ENCODE peak calls at places on chromosomes 6 and 20, in nine cellular contexts. E, A, Y, X, U, S, T, L and I are unnamed samples.
A peak's percentile ranks its signal among the peaks of the same experiment; 100 is the strongest.

GRCh38 chr20:62980380-62980960 is 26.3 kb downstream of the BHLHE23 start:
- DNase-seq in E (no peak), A (no peak), Y (no peak), X (no peak), U (peak; percentile 19), S (no peak), T (no peak), L (no peak), I (no peak)

GRCh38 chr20:24684954-24685691 is 215.7 kb downstream of the SYNDIG1 start:
- DNase-seq in E (no peak), A (no peak), Y (no peak), X (no peak), U (no peak), S (no peak), T (no peak), L (peak; percentile 10), I (no peak)

GRCh38 chr6:5759571-5759970 is 247.2 kb downstream of the NRN1 start:
- DNase-seq in E (no peak), A (no peak), Y (no peak), X (no peak), U (no peak), S (no peak), T (no peak), L (no peak), I (no peak)

GRCh38 chr20:46588532-46589509 is 38.4 kb upstream of the OCSTAMP start:
- DNase-seq in E (no peak), A (no peak), Y (no peak), X (no peak), U (no peak), S (no peak), T (no peak), L (no peak), I (no peak)

GRCh38 chr6:28633445-28634215 is 107.9 kb downstream of the GPX5 start:
- DNase-seq in E (no peak), A (no peak), Y (no peak), X (no peak), U (no peak), S (no peak), T (no peak), L (no peak), I (no peak)

GRCh38 chr6:56595490-56596122 is 47.1 kb downstream of the DST start:
- DNase-seq in E (peak; percentile 15), A (peak; percentile 34), Y (peak; percentile 8), X (peak; percentile 73), U (peak; percentile 68), S (no peak), T (peak; percentile 25), L (peak; percentile 37), I (peak; percentile 46)

GRCh38 chr6:104558746-104559145 is 301.0 kb downstream of the HACE1 start:
- DNase-seq in E (no peak), A (no peak), Y (no peak), X (no peak), U (no peak), S (no peak), T (no peak), L (no peak), I (no peak)

GRCh38 chr20:3812975-3813599 is 7.3 kb upstream of the AP5S1 start:
- DNase-seq in E (no peak), A (no peak), Y (no peak), X (no peak), U (no peak), S (no peak), T (no peak), L (no peak), I (no peak)

GRCh38 chr6:3850451-3851203 is 1.5 kb downstream of the FAM50B start:
- DNase-seq in E (no peak), A (no peak), Y (peak; percentile 7), X (no peak), U (no peak), S (no peak), T (no peak), L (no peak), I (no peak)

GRCh38 chr6:110329729-110330436 is 28.3 kb downstream of the METTL24 start:
- DNase-seq in E (no peak), A (no peak), Y (no peak), X (peak; percentile 41), U (no peak), S (no peak), T (no peak), L (no peak), I (no peak)

GRCh38 chr6:169115632-169116031 is 138.0 kb downstream of the THBS2 start:
- DNase-seq in E (no peak), A (no peak), Y (no peak), X (no peak), U (peak; percentile 46), S (no peak), T (no peak), L (no peak), I (no peak)

GRCh38 chr6:19157496-19157895 is 679.7 kb upstream of the ID4 start:
- DNase-seq in E (no peak), A (no peak), Y (no peak), X (no peak), U (no peak), S (no peak), T (no peak), L (no peak), I (no peak)

GRCh38 chr20:23937303-23938117 is 51.1 kb downstream of the GGTLC1 start:
- DNase-seq in E (peak; percentile 54), A (peak; percentile 54), Y (peak; percentile 32), X (peak; percentile 59), U (peak; percentile 71), S (peak; percentile 19), T (peak; percentile 54), L (peak; percentile 77), I (peak; percentile 34)

GRCh38 chr6:13678255-13678983 is 33.2 kb downstream of the RANBP9 start:
- DNase-seq in E (no peak), A (no peak), Y (no peak), X (no peak), U (no peak), S (no peak), T (no peak), L (no peak), I (no peak)

GRCh38 chr6:126176266-126176665 is 163.6 kb upstream of the CENPW start:
- DNase-seq in E (no peak), A (no peak), Y (no peak), X (no peak), U (peak; percentile 51), S (no peak), T (no peak), L (no peak), I (peak; percentile 35)

GRCh38 chr6:157715766-157716171 is 107.3 kb upstream of the SNX9 start:
- DNase-seq in E (no peak), A (no peak), Y (no peak), X (peak; percentile 49), U (peak; percentile 97), S (no peak), T (no peak), L (no peak), I (peak; percentile 64)

GRCh38 chr6:153208706-153209105 is 77.6 kb upstream of the RGS17 start:
- DNase-seq in E (no peak), A (no peak), Y (no peak), X (no peak), U (peak; percentile 5), S (no peak), T (no peak), L (no peak), I (no peak)

GRCh38 chr6:8180327-8181161 is 78.2 kb upstream of the EEF1E1 start:
- DNase-seq in E (no peak), A (no peak), Y (no peak), X (peak; percentile 92), U (peak; percentile 91), S (peak; percentile 59), T (no peak), L (no peak), I (peak; percentile 89)

GRCh38 chr6:114084327-114084890 is 113.5 kb upstream of the HDAC2 start:
- DNase-seq in E (no peak), A (no peak), Y (no peak), X (peak; percentile 83), U (peak; percentile 14), S (no peak), T (no peak), L (no peak), I (peak; percentile 78)

GRCh38 chr6:75935473-75935793 is 137.0 kb downstream of the IMPG1 start:
- DNase-seq in E (no peak), A (no peak), Y (no peak), X (no peak), U (no peak), S (no peak), T (no peak), L (no peak), I (no peak)

GRCh38 chr6:90412538-90413369 is 116.1 kb upstream of the BACH2 start:
- DNase-seq in E (no peak), A (no peak), Y (no peak), X (no peak), U (no peak), S (no peak), T (no peak), L (no peak), I (no peak)

GRCh38 chr6:143187173-143187908 is 126.7 kb downstream of the AIG1 start:
- DNase-seq in E (no peak), A (no peak), Y (no peak), X (peak; percentile 81), U (peak; percentile 76), S (peak; percentile 55), T (no peak), L (no peak), I (peak; percentile 89)

GRCh38 chr20:43949741-43950618 is 35.3 kb downstream of the TOX2 start:
- DNase-seq in E (peak; percentile 21), A (peak; percentile 52), Y (no peak), X (peak; percentile 44), U (no peak), S (no peak), T (no peak), L (no peak), I (no peak)

GRCh38 chr6:44353336-44353735 is 10.9 kb downstream of the SPATS1 start:
- DNase-seq in E (no peak), A (no peak), Y (no peak), X (no peak), U (no peak), S (no peak), T (no peak), L (no peak), I (no peak)

GRCh38 chr20:46618316-46619110 is 32.7 kb downstream of the SLC13A3 start:
- DNase-seq in E (no peak), A (no peak), Y (no peak), X (no peak), U (no peak), S (no peak), T (no peak), L (no peak), I (no peak)

GRCh38 chr6:158684745-158685355 is 35.0 kb downstream of the SYTL3 start:
- DNase-seq in E (no peak), A (no peak), Y (no peak), X (no peak), U (no peak), S (no peak), T (no peak), L (no peak), I (no peak)

GRCh38 chr6:157980288-157981131 is 1.2 kb upstream of the SYNJ2 start:
- DNase-seq in E (no peak), A (no peak), Y (peak; percentile 23), X (no peak), U (no peak), S (no peak), T (no peak), L (no peak), I (no peak)

GRCh38 chr20:57759724-57760123 is 49.9 kb upstream of the PMEPA1 start:
- DNase-seq in E (no peak), A (no peak), Y (no peak), X (no peak), U (no peak), S (no peak), T (no peak), L (no peak), I (no peak)

GRCh38 chr6:168956884-168957730 is 296.5 kb downstream of the THBS2 start:
- DNase-seq in E (peak; percentile 61), A (peak; percentile 67), Y (peak; percentile 21), X (peak; percentile 85), U (peak; percentile 95), S (peak; percentile 54), T (peak; percentile 44), L (peak; percentile 84), I (peak; percentile 80)

GRCh38 chr6:144145546-144145945 is 4.8 kb upstream of the STX11 start:
- DNase-seq in E (no peak), A (no peak), Y (no peak), X (peak; percentile 6), U (peak; percentile 41), S (no peak), T (no peak), L (no peak), I (no peak)

GRCh38 chr6:33160728-33161323 is 31.4 kb downstream of the COL11A2 start:
- DNase-seq in E (no peak), A (peak; percentile 62), Y (no peak), X (peak; percentile 97), U (peak; percentile 89), S (peak; percentile 95), T (peak; percentile 44), L (peak; percentile 25), I (peak; percentile 89)